ENCODE peak calls at places on chromosome 2, in seven cellular contexts. B, V, T, R, Q, D and O are unnamed samples.

GRCh38 chr2:113877651-113878594 is 12.0 kb upstream of the ACTR3 start:
- DNase-seq in B (peak; percentile 59), V (no peak), T (peak; percentile 79), R (no peak), Q (no peak), D (no peak), O (no peak)

GRCh38 chr2:23375448-23375847 is 9.5 kb upstream of the KLHL29 start:
- DNase-seq in B (no peak), V (no peak), T (peak; percentile 17), R (no peak), Q (no peak), D (no peak), O (no peak)

GRCh38 chr2:45008296-45009129 is 739 bp downstream of the SIX2 start:
- DNase-seq in B (no peak), V (no peak), T (peak; percentile 41), R (no peak), Q (peak; percentile 55), D (peak; percentile 20), O (peak; percentile 73)

GRCh38 chr2:220959391-220959802 is 612.7 kb downstream of the EPHA4 start:
- DNase-seq in B (no peak), V (no peak), T (no peak), R (no peak), Q (no peak), D (no peak), O (no peak)

GRCh38 chr2:156452971-156453370 is 16.8 kb downstream of the GPD2 start:
- DNase-seq in B (peak; percentile 45), V (no peak), T (peak; percentile 54), R (no peak), Q (no peak), D (no peak), O (no peak)

GRCh38 chr2:221097568-221097915 is 474.6 kb downstream of the EPHA4 start:
- DNase-seq in B (peak; percentile 94), V (no peak), T (peak; percentile 94), R (no peak), Q (no peak), D (no peak), O (no peak)

GRCh38 chr2:20211420-20211819 is 13.5 kb downstream of the SDC1 start:
- DNase-seq in B (no peak), V (no peak), T (no peak), R (no peak), Q (no peak), D (no peak), O (peak; percentile 61)

GRCh38 chr2:69381337-69381737 is 5.7 kb downstream of the GFPT1 start:
- DNase-seq in B (peak; percentile 25), V (no peak), T (peak; percentile 50), R (no peak), Q (no peak), D (no peak), O (no peak)

GRCh38 chr2:147438897-147439296 is 405.9 kb upstream of the ACVR2A start:
- DNase-seq in B (no peak), V (peak; percentile 40), T (no peak), R (no peak), Q (no peak), D (no peak), O (no peak)

GRCh38 chr2:21627938-21628337 is 504.2 kb downstream of the TDRD15 start:
- DNase-seq in B (no peak), V (no peak), T (no peak), R (no peak), Q (no peak), D (no peak), O (no peak)

GRCh38 chr2:6943523-6943922 is 26.3 kb downstream of the RNF144A start:
- DNase-seq in B (no peak), V (no peak), T (no peak), R (no peak), Q (no peak), D (no peak), O (no peak)

GRCh38 chr2:6942848-6943247 is 25.6 kb downstream of the RNF144A start:
- DNase-seq in B (no peak), V (no peak), T (no peak), R (no peak), Q (no peak), D (no peak), O (no peak)

GRCh38 chr2:6945087-6945813 is 28.0 kb downstream of the RNF144A start:
- DNase-seq in B (no peak), V (no peak), T (no peak), R (no peak), Q (no peak), D (no peak), O (no peak)

GRCh38 chr2:6944546-6944945 is 27.3 kb downstream of the RNF144A start:
- DNase-seq in B (no peak), V (no peak), T (no peak), R (no peak), Q (no peak), D (no peak), O (no peak)

GRCh38 chr2:6943971-6944370 is 26.8 kb downstream of the RNF144A start:
- DNase-seq in B (no peak), V (no peak), T (no peak), R (no peak), Q (no peak), D (no peak), O (no peak)
- H3K4me3 ChIP-seq in B (no peak overlapping the region), V (no peak overlapping the region), T (no peak overlapping the region), R (no peak overlapping the region), Q (no peak overlapping the region), D (no peak overlapping the region), O (no peak overlapping the region)

DNA sequence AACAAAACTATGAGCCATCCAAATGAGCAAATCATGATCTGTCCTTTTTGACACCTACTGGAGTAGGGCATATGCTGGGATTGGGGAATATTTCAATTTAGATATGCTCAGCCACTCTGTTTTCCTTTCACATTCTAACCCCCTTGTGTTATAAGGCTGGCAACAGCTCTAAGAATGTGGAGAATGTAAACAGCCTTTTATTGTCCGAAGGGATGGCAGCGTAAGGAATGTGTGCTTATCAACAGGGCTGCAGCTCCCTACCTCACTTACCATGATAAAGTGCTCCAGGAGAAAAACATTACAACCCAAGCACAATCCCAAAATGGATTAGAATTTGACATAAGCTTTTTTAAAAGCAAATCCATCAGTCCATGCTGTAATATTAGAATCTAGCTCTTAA is 2.2 kb downstream of the NXPH2 start:
- DNase-seq in B (peak; percentile 57), V (peak; percentile 78), T (no peak), R (no peak), Q (no peak), D (peak; percentile 75), O (no peak)
- H3K4me3 ChIP-seq in B (no peak overlapping the region), V (no peak overlapping the region), T (no peak overlapping the region), R (no peak overlapping the region), Q (no peak overlapping the region), D (no peak overlapping the region), O (no peak overlapping the region)

DNA sequence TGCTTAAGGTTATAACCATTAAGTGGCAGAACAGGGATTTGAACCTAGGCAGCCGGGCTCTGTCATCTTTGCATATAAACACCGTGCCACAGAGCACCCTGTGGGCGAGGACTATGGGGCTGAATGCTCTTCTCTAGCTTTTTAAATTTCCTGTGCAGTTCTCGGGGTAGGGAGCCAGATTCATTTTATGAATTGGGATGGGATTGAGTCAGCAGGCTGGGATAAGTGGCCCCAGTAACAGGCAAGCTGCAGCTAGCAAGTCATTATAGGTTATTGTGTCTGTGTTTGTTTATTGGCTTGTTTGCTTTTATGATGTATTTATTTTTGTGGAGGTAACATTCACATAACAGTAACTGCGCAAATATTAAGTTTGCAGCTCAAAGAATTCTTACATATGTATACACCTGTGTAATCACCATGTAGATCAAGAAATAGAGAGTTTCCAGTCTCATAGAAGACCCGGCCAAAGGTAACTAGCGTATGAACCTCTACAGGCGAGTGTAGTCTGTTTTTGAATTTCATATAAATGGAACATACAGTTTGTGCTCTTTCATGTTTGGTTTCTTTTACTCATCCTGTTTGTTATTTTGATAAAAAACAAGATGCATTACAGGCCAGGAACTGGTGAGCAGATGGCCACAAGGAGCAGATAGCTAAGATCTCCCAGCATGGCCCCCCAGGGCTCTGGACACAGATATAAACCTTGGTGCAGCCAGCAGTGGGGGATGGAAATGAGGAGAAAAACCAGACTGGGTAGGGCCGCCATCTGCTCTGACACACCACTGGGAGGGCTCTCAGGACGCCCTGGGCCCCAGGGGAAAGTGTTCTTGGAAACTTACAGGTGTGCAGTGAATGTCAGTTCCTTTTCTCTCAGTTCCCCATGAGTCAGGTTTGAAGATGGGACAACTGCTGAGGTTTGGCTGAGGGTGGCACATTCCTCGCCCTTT is 49.2 kb upstream of the GPR155 start:
- DNase-seq in B (no peak), V (peak; percentile 50), T (no peak), R (no peak), Q (no peak), D (no peak), O (no peak)
- H3K4me3 ChIP-seq in B (no peak overlapping the region), V (no peak overlapping the region), T (no peak overlapping the region), R (no peak overlapping the region), Q (no peak overlapping the region), D (no peak overlapping the region), O (no peak overlapping the region)

DNA sequence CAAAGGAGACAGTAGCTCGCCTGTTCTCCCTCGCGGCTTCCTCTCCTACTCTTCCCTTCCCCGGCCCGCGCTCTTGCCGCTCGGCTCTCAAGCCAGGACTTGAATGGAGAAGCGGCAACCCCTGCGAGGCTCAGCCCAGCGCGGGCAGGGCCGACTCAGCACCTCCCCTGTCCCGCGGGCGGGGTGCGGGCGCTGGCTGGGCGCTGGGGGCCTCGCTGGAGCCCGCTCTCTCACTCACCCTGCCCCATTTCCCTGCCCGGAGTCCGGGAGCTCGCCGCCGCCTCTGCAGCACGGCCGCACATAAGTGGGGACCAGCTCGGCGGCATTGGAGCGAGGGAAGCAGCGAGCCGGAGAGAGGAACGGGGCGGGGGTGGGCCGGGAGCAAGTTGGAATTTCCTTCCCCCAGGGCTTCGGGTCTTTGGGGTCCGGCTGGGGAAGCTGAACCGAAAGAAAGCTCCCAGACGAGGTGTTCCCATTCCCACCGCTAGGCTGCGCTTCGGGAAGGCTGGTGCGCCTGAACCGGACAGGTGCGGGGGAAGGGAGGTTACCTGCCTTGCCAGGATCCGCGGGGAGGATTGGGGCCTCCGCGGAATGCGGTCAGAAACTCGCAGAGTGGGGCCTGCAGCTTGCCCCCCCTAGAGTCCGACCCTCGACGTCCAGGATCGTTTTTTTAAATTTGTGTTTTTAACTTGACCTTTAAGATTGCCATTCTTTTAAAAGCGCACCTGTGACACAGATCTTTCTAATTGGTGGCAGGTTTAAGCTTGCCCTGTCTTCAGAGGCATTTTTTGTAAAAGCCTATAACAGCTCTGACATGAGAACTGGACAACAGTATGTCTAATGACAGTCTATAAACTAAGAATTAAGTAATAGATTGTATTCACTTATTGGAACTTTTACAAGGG is at the start of gene COBLL1:
- DNase-seq in B (peak; percentile 53), V (peak; percentile 94), T (peak; percentile 77), R (peak; percentile 88), Q (peak; percentile 91), D (peak; percentile 87), O (peak; percentile 92)
- H3K4me3 ChIP-seq in B (peak within 1 kb of the TSS; percentile 78), V (peak within 1 kb of the TSS; percentile 86), T (peak within 1 kb of the TSS; percentile 79), R (peak within 1 kb of the TSS; percentile 84), Q (peak within 1 kb of the TSS; percentile 61), D (peak within 1 kb of the TSS; percentile 92), O (peak within 1 kb of the TSS; percentile 80)

DNA sequence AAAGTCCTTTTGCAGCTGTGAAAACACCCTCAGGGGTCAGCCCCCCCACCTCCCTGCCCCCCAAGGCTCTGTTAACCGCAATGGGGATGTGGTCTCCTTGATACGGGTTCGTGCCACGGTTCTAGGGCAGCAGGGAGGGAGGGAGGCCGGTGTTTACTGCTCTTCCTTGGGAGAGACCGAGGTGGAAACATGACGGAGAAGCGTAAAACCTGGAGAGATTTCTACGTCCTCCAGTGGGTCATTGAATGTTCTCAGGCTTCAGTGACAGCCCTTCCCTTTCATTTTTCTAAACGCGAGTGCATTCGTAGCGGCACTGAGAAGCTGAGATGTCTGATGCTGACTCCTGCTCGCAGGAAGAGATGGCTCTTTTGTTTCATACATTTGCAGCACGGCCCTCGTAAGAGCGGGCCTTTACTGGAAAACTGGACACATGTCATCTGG is 40.5 kb upstream of the HDAC4 start:
- DNase-seq in B (no peak), V (no peak), T (no peak), R (no peak), Q (no peak), D (no peak), O (no peak)
- H3K4me3 ChIP-seq in B (no peak overlapping the region), V (no peak overlapping the region), T (no peak overlapping the region), R (no peak overlapping the region), Q (no peak overlapping the region), D (no peak overlapping the region), O (no peak overlapping the region)